ENCODE peak calls at places on chromosomes 7 and 10, in six cellular contexts. One of them, this sample, is unnamed.
A peak's percentile ranks its signal among the peaks of the same experiment; 100 is the strongest.

GRCh38 chr7:42714361-42714760 is 197.5 kb downstream of the C7orf25 start:
- DNase-seq in GF-D8: no peak
- DNase-seq in colonic mucosa: no peak
- DNase-seq in foreskin fibroblast: no peak
- DNase-seq in activated CD4-positive, alpha-beta T cell treated with anti-CD3 and anti-CD28 coated beads for 4 hours: no peak
- DNase-seq in stimulated activated CD8-positive, alpha-beta memory T cell treated with anti-CD3 and anti-CD28 coated beads, Interleukin-15, amount 100 ng/mL, for 24 hours: no peak
- DNase-seq in this sample: no peak

GRCh38 chr7:2029936-2030335 is 202.8 kb downstream of the MAD1L1 start:
- DNase-seq in GF-D8: no peak
- DNase-seq in colonic mucosa: no peak
- DNase-seq in foreskin fibroblast: no peak
- DNase-seq in activated CD4-positive, alpha-beta T cell treated with anti-CD3 and anti-CD28 coated beads for 4 hours: no peak
- DNase-seq in stimulated activated CD8-positive, alpha-beta memory T cell treated with anti-CD3 and anti-CD28 coated beads, Interleukin-15, amount 100 ng/mL, for 24 hours: no peak
- DNase-seq in this sample: no peak

GRCh38 chr10:32445036-32445435 is 904 bp upstream of the CCDC7 start:
- DNase-seq in GF-D8: no peak
- DNase-seq in colonic mucosa: no peak
- DNase-seq in foreskin fibroblast: no peak
- DNase-seq in activated CD4-positive, alpha-beta T cell treated with anti-CD3 and anti-CD28 coated beads for 4 hours: no peak
- DNase-seq in stimulated activated CD8-positive, alpha-beta memory T cell treated with anti-CD3 and anti-CD28 coated beads, Interleukin-15, amount 100 ng/mL, for 24 hours: no peak
- DNase-seq in this sample: no peak

GRCh38 chr7:149707448-149707886 is 65.9 kb downstream of the ZNF467 start:
- DNase-seq in GF-D8: peak; percentile 29
- DNase-seq in colonic mucosa: no peak
- DNase-seq in foreskin fibroblast: no peak
- DNase-seq in activated CD4-positive, alpha-beta T cell treated with anti-CD3 and anti-CD28 coated beads for 4 hours: no peak
- DNase-seq in stimulated activated CD8-positive, alpha-beta memory T cell treated with anti-CD3 and anti-CD28 coated beads, Interleukin-15, amount 100 ng/mL, for 24 hours: no peak
- DNase-seq in this sample: no peak

GRCh38 chr7:34734786-34735185 is 76.8 kb downstream of the NPSR1 start:
- DNase-seq in GF-D8: no peak
- DNase-seq in colonic mucosa: no peak
- DNase-seq in foreskin fibroblast: no peak
- DNase-seq in activated CD4-positive, alpha-beta T cell treated with anti-CD3 and anti-CD28 coated beads for 4 hours: no peak
- DNase-seq in stimulated activated CD8-positive, alpha-beta memory T cell treated with anti-CD3 and anti-CD28 coated beads, Interleukin-15, amount 100 ng/mL, for 24 hours: no peak
- DNase-seq in this sample: no peak

GRCh38 chr7:92765725-92766124 is 70.6 kb downstream of the CDK6 start:
- DNase-seq in GF-D8: no peak
- DNase-seq in colonic mucosa: no peak
- DNase-seq in foreskin fibroblast: peak; percentile 80
- DNase-seq in activated CD4-positive, alpha-beta T cell treated with anti-CD3 and anti-CD28 coated beads for 4 hours: no peak
- DNase-seq in stimulated activated CD8-positive, alpha-beta memory T cell treated with anti-CD3 and anti-CD28 coated beads, Interleukin-15, amount 100 ng/mL, for 24 hours: no peak
- DNase-seq in this sample: no peak

GRCh38 chr7:157032128-157032527 is 21.7 kb upstream of the MNX1 start:
- DNase-seq in GF-D8: no peak
- DNase-seq in colonic mucosa: no peak
- DNase-seq in foreskin fibroblast: no peak
- DNase-seq in activated CD4-positive, alpha-beta T cell treated with anti-CD3 and anti-CD28 coated beads for 4 hours: no peak
- DNase-seq in stimulated activated CD8-positive, alpha-beta memory T cell treated with anti-CD3 and anti-CD28 coated beads, Interleukin-15, amount 100 ng/mL, for 24 hours: no peak
- DNase-seq in this sample: no peak

GRCh38 chr10:29472268-29473086 is 162.3 kb downstream of the SVIL start:
- DNase-seq in GF-D8: no peak
- DNase-seq in colonic mucosa: no peak
- DNase-seq in foreskin fibroblast: no peak
- DNase-seq in activated CD4-positive, alpha-beta T cell treated with anti-CD3 and anti-CD28 coated beads for 4 hours: no peak
- DNase-seq in stimulated activated CD8-positive, alpha-beta memory T cell treated with anti-CD3 and anti-CD28 coated beads, Interleukin-15, amount 100 ng/mL, for 24 hours: no peak
- DNase-seq in this sample: no peak

GRCh38 chr10:14815681-14816080 is 22.2 kb downstream of the CDNF start:
- DNase-seq in GF-D8: no peak
- DNase-seq in colonic mucosa: no peak
- DNase-seq in foreskin fibroblast: peak; percentile 3
- DNase-seq in activated CD4-positive, alpha-beta T cell treated with anti-CD3 and anti-CD28 coated beads for 4 hours: no peak
- DNase-seq in stimulated activated CD8-positive, alpha-beta memory T cell treated with anti-CD3 and anti-CD28 coated beads, Interleukin-15, amount 100 ng/mL, for 24 hours: no peak
- DNase-seq in this sample: no peak

GRCh38 chr7:119630570-119630969 is 642.4 kb upstream of the KCND2 start:
- DNase-seq in GF-D8: no peak
- DNase-seq in colonic mucosa: no peak
- DNase-seq in foreskin fibroblast: no peak
- DNase-seq in activated CD4-positive, alpha-beta T cell treated with anti-CD3 and anti-CD28 coated beads for 4 hours: no peak
- DNase-seq in stimulated activated CD8-positive, alpha-beta memory T cell treated with anti-CD3 and anti-CD28 coated beads, Interleukin-15, amount 100 ng/mL, for 24 hours: no peak
- DNase-seq in this sample: no peak

GRCh38 chr7:36289833-36290661 is 99.6 kb upstream of the ANLN start:
- DNase-seq in GF-D8: no peak
- DNase-seq in colonic mucosa: peak; percentile 74
- DNase-seq in foreskin fibroblast: no peak
- DNase-seq in activated CD4-positive, alpha-beta T cell treated with anti-CD3 and anti-CD28 coated beads for 4 hours: no peak
- DNase-seq in stimulated activated CD8-positive, alpha-beta memory T cell treated with anti-CD3 and anti-CD28 coated beads, Interleukin-15, amount 100 ng/mL, for 24 hours: no peak
- DNase-seq in this sample: no peak

GRCh38 chr7:129748710-129749109 is 137.2 kb downstream of the NRF1 start:
- DNase-seq in GF-D8: no peak
- DNase-seq in colonic mucosa: no peak
- DNase-seq in foreskin fibroblast: peak; percentile 13
- DNase-seq in activated CD4-positive, alpha-beta T cell treated with anti-CD3 and anti-CD28 coated beads for 4 hours: no peak
- DNase-seq in stimulated activated CD8-positive, alpha-beta memory T cell treated with anti-CD3 and anti-CD28 coated beads, Interleukin-15, amount 100 ng/mL, for 24 hours: no peak
- DNase-seq in this sample: no peak

GRCh38 chr10:14349081-14349480 is 18.4 kb upstream of the FRMD4A start:
- DNase-seq in GF-D8: no peak
- DNase-seq in colonic mucosa: no peak
- DNase-seq in foreskin fibroblast: no peak
- DNase-seq in activated CD4-positive, alpha-beta T cell treated with anti-CD3 and anti-CD28 coated beads for 4 hours: no peak
- DNase-seq in stimulated activated CD8-positive, alpha-beta memory T cell treated with anti-CD3 and anti-CD28 coated beads, Interleukin-15, amount 100 ng/mL, for 24 hours: no peak
- DNase-seq in this sample: no peak

GRCh38 chr7:131424219-131424822 is 96.6 kb downstream of the MKLN1 start:
- DNase-seq in GF-D8: peak; percentile 6
- DNase-seq in colonic mucosa: no peak
- DNase-seq in foreskin fibroblast: peak; percentile 19
- DNase-seq in activated CD4-positive, alpha-beta T cell treated with anti-CD3 and anti-CD28 coated beads for 4 hours: peak; percentile 28
- DNase-seq in stimulated activated CD8-positive, alpha-beta memory T cell treated with anti-CD3 and anti-CD28 coated beads, Interleukin-15, amount 100 ng/mL, for 24 hours: no peak
- DNase-seq in this sample: no peak

GRCh38 chr10:23405540-23405939 is 33.3 kb upstream of the OTUD1 start:
- DNase-seq in GF-D8: no peak
- DNase-seq in colonic mucosa: no peak
- DNase-seq in foreskin fibroblast: no peak
- DNase-seq in activated CD4-positive, alpha-beta T cell treated with anti-CD3 and anti-CD28 coated beads for 4 hours: no peak
- DNase-seq in stimulated activated CD8-positive, alpha-beta memory T cell treated with anti-CD3 and anti-CD28 coated beads, Interleukin-15, amount 100 ng/mL, for 24 hours: no peak
- DNase-seq in this sample: no peak

GRCh38 chr7:122858310-122858709 is 27.9 kb downstream of the CADPS2 start:
- DNase-seq in GF-D8: no peak
- DNase-seq in colonic mucosa: no peak
- DNase-seq in foreskin fibroblast: no peak
- DNase-seq in activated CD4-positive, alpha-beta T cell treated with anti-CD3 and anti-CD28 coated beads for 4 hours: no peak
- DNase-seq in stimulated activated CD8-positive, alpha-beta memory T cell treated with anti-CD3 and anti-CD28 coated beads, Interleukin-15, amount 100 ng/mL, for 24 hours: no peak
- DNase-seq in this sample: no peak

GRCh38 chr10:122388287-122388997 is 13.9 kb downstream of the PLEKHA1 start:
- DNase-seq in GF-D8: no peak
- DNase-seq in colonic mucosa: no peak
- DNase-seq in foreskin fibroblast: no peak
- DNase-seq in activated CD4-positive, alpha-beta T cell treated with anti-CD3 and anti-CD28 coated beads for 4 hours: no peak
- DNase-seq in stimulated activated CD8-positive, alpha-beta memory T cell treated with anti-CD3 and anti-CD28 coated beads, Interleukin-15, amount 100 ng/mL, for 24 hours: no peak
- DNase-seq in this sample: no peak

GRCh38 chr7:45187089-45187945 is 29.7 kb downstream of the RAMP3 start:
- DNase-seq in GF-D8: no peak
- DNase-seq in colonic mucosa: no peak
- DNase-seq in foreskin fibroblast: no peak
- DNase-seq in activated CD4-positive, alpha-beta T cell treated with anti-CD3 and anti-CD28 coated beads for 4 hours: no peak
- DNase-seq in stimulated activated CD8-positive, alpha-beta memory T cell treated with anti-CD3 and anti-CD28 coated beads, Interleukin-15, amount 100 ng/mL, for 24 hours: no peak
- DNase-seq in this sample: no peak

GRCh38 chr7:21923663-21924062 is 22.0 kb downstream of the CDCA7L start:
- DNase-seq in GF-D8: no peak
- DNase-seq in colonic mucosa: no peak
- DNase-seq in foreskin fibroblast: no peak
- DNase-seq in activated CD4-positive, alpha-beta T cell treated with anti-CD3 and anti-CD28 coated beads for 4 hours: no peak
- DNase-seq in stimulated activated CD8-positive, alpha-beta memory T cell treated with anti-CD3 and anti-CD28 coated beads, Interleukin-15, amount 100 ng/mL, for 24 hours: no peak
- DNase-seq in this sample: no peak

GRCh38 chr10:8331896-8332729 is 277.6 kb downstream of the GATA3 start:
- DNase-seq in GF-D8: no peak
- DNase-seq in colonic mucosa: peak; percentile 24
- DNase-seq in foreskin fibroblast: no peak
- DNase-seq in activated CD4-positive, alpha-beta T cell treated with anti-CD3 and anti-CD28 coated beads for 4 hours: peak; percentile 79
- DNase-seq in stimulated activated CD8-positive, alpha-beta memory T cell treated with anti-CD3 and anti-CD28 coated beads, Interleukin-15, amount 100 ng/mL, for 24 hours: peak; percentile 55
- DNase-seq in this sample: peak; percentile 3

GRCh38 chr10:22805304-22805703 is 90.9 kb upstream of the PIP4K2A start:
- DNase-seq in GF-D8: no peak
- DNase-seq in colonic mucosa: no peak
- DNase-seq in foreskin fibroblast: peak; percentile 56
- DNase-seq in activated CD4-positive, alpha-beta T cell treated with anti-CD3 and anti-CD28 coated beads for 4 hours: no peak
- DNase-seq in stimulated activated CD8-positive, alpha-beta memory T cell treated with anti-CD3 and anti-CD28 coated beads, Interleukin-15, amount 100 ng/mL, for 24 hours: no peak
- DNase-seq in this sample: no peak

GRCh38 chr10:50224330-50224952 is 26.9 kb downstream of the ASAH2 start:
- DNase-seq in GF-D8: no peak
- DNase-seq in colonic mucosa: peak; percentile 29
- DNase-seq in foreskin fibroblast: peak; percentile 66
- DNase-seq in activated CD4-positive, alpha-beta T cell treated with anti-CD3 and anti-CD28 coated beads for 4 hours: peak; percentile 14
- DNase-seq in stimulated activated CD8-positive, alpha-beta memory T cell treated with anti-CD3 and anti-CD28 coated beads, Interleukin-15, amount 100 ng/mL, for 24 hours: no peak
- DNase-seq in this sample: no peak

GRCh38 chr10:125762692-125763648 is 12.7 kb downstream of the MMP21 start:
- DNase-seq in GF-D8: no peak
- DNase-seq in colonic mucosa: no peak
- DNase-seq in foreskin fibroblast: no peak
- DNase-seq in activated CD4-positive, alpha-beta T cell treated with anti-CD3 and anti-CD28 coated beads for 4 hours: no peak
- DNase-seq in stimulated activated CD8-positive, alpha-beta memory T cell treated with anti-CD3 and anti-CD28 coated beads, Interleukin-15, amount 100 ng/mL, for 24 hours: no peak
- DNase-seq in this sample: no peak

GRCh38 chr10:14971867-14972448 is 12.8 kb downstream of the MEIG1 start:
- DNase-seq in GF-D8: peak; percentile 2
- DNase-seq in colonic mucosa: no peak
- DNase-seq in foreskin fibroblast: no peak
- DNase-seq in activated CD4-positive, alpha-beta T cell treated with anti-CD3 and anti-CD28 coated beads for 4 hours: peak; percentile 52
- DNase-seq in stimulated activated CD8-positive, alpha-beta memory T cell treated with anti-CD3 and anti-CD28 coated beads, Interleukin-15, amount 100 ng/mL, for 24 hours: no peak
- DNase-seq in this sample: no peak

This sample was measured in H1.